ENCODE peak calls at places on chromosomes 5 and 9, in five cellular contexts. A is transverse colon, X is suprapubic skin, H is A549, R is H1. T is an unnamed sample.

GRCh38 chr5:53569486-53569885 is 9.0 kb downstream of the NDUFS4 start:
- DNase-seq in H (peak), X (no peak), A (no peak), R (no peak), T (no peak)

GRCh38 chr5:126044111-126044668 is 379.0 kb upstream of the GRAMD2B start:
- DNase-seq in H (no peak), R (no peak), X (no peak), A (no peak), T (no peak)

GRCh38 chr5:121841900-121842299 is 9.8 kb upstream of the FTMT start:
- DNase-seq in R (no peak), X (no peak), H (no peak), A (no peak), T (no peak)

GRCh38 chr5:107026098-107026497 is 644.6 kb downstream of the EFNA5 start:
- DNase-seq in H (no peak), A (no peak), R (no peak), X (no peak), T (no peak)

GRCh38 chr5:60323596-60323995 is 376.4 kb downstream of the DEPDC1B start:
- DNase-seq in A (no peak), R (no peak), X (no peak), H (no peak), T (no peak)

GRCh38 chr5:68544091-68544655 is 328.6 kb downstream of the PIK3R1 start:
- DNase-seq in H (no peak), X (no peak), R (no peak), A (no peak), T (no peak)

GRCh38 chr5:104187656-104188055 is 625.1 kb upstream of the NUDT12 start:
- DNase-seq in X (no peak), H (no peak), R (no peak), A (no peak), T (no peak)

GRCh38 chr9:127455299-127455992 is 4.1 kb downstream of the LRSAM1 start:
- DNase-seq in H (peak), X (no peak), R (no peak), A (peak), T (no peak)

GRCh38 chr5:112977440-112977861 is 853 bp downstream of the DCP2 start:
- DNase-seq in R (no peak), X (no peak), A (no peak), H (no peak), T (no peak)

GRCh38 chr5:10524376-10525123 is 39.3 kb upstream of the ANKRD33B start:
- DNase-seq in A (no peak), R (no peak), X (peak), H (peak), T (peak)

GRCh38 chr5:34772267-34772666 is 66.7 kb upstream of the TTC23L start:
- DNase-seq in R (no peak), X (no peak), H (no peak), A (no peak), T (no peak)

GRCh38 chr5:139415869-139416268 is 12.0 kb upstream of the SPATA24 start:
- DNase-seq in H (no peak), A (no peak), X (no peak), R (no peak), T (no peak)

GRCh38 chr5:139415221-139415861 is 11.5 kb upstream of the SPATA24 start:
- DNase-seq in H (no peak), A (no peak), R (no peak), X (no peak), T (no peak)

GRCh38 chr5:139413963-139414362 is 10.1 kb upstream of the SPATA24 start:
- DNase-seq in X (no peak), H (no peak), A (no peak), R (no peak), T (no peak)

GRCh38 chr5:139413153-139413552 is 9.3 kb upstream of the SPATA24 start:
- DNase-seq in X (no peak), R (no peak), H (no peak), A (no peak), T (no peak)

GRCh38 chr5:139414601-139415121 is 10.8 kb upstream of the SPATA24 start:
- DNase-seq in H (no peak), X (no peak), A (no peak), R (no peak), T (no peak)
- TF ChIP-seq CTCF in H (no peak), X (no peak), A (no peak), R (no peak), T (no peak)

DNA sequence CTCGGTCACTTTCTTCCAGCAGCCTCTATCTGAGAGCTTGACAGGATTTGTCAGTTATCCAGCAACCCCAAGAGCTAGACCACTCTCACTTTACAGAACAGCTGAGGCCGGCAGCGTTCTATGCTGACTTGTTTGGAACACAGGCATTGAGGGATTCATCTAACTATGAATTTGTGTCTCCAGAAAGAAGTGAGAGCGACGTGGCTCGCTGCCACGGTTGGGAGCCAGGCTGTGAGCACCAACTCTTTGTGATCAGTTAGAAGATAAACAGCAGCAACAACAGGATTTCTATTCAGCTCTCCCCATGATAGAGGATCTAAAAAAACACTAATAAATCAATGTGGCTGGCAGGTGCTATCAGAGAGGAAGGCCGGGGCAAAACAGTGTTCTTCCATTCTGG is 58.6 kb downstream of the NPR3 start:
- DNase-seq in H (no peak), R (no peak), X (no peak), A (no peak), T (no peak)
- TF ChIP-seq EP300 in H (no peak), R (no peak), X (no peak), A (no peak), T (no peak)

GRCh38 chr5:134905246-134905996 is 490 bp downstream of the PCBD2 start:
- DNase-seq in H (peak), X (peak), A (peak), R (no peak), T (peak)

GRCh38 chr5:134906811-134907210 is 1.9 kb downstream of the PCBD2 start:
- DNase-seq in H (no peak), R (no peak), A (no peak), X (no peak), T (no peak)

GRCh38 chr5:134902071-134902801 is 2.7 kb upstream of the PCBD2 start:
- DNase-seq in A (no peak), H (no peak), X (no peak), R (no peak), T (no peak)

DNA sequence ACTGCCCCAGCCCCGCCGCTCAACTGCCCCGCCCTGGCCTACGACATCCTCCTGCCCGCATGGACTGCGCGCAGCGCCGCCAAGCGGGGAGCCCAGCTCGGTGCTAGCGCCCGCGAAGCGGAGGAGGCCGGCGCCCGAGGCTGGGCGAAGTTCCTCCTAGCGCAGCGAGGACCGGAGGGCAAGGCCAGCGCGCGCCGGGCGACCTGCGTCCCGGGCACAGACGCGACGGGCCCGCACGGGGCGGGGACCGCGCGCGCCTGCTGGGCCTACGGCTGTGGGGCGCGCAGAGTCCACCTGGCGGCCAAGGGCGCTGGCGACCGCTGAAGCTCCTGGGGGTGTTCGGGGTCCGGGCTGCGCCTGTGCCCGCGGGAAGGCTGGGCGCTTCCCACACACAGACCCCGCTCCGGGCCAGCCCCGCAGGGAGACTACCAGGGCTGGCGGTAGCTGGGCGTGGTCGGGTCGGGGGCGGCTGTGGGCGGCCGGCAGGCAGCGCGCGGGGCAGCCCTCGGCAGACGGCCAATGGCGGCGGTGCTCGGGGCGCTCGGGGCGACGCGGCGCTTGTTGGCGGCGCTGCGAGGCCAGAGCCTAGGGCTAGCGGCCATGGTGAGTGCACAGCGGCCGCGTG is at the start of gene PCBD2:
- DNase-seq in X (peak), A (peak), H (peak), R (peak), T (peak)
- TF ChIP-seq POLR2A in X (peak), A (peak), H (peak), R (peak), T (peak)

GRCh38 chr9:93065321-93065720 is 6.8 kb downstream of the SUSD3 start:
- DNase-seq in H (no peak), X (no peak), A (no peak), R (no peak), T (no peak)

GRCh38 chr9:93071464-93071863 is 13.0 kb downstream of the SUSD3 start:
- DNase-seq in R (peak), H (peak), A (no peak), X (no peak), T (no peak)

GRCh38 chr9:93066978-93067603 is 8.6 kb downstream of the SUSD3 start:
- DNase-seq in A (no peak), H (no peak), R (no peak), X (no peak), T (no peak)

GRCh38 chr9:93072383-93072795 is 13.9 kb downstream of the SUSD3 start:
- DNase-seq in A (peak), H (no peak), X (no peak), R (no peak), T (no peak)

GRCh38 chr9:93068956-93069355 is 10.5 kb downstream of the SUSD3 start:
- DNase-seq in R (no peak), X (no peak), A (no peak), H (no peak), T (no peak)
- TF ChIP-seq CTCF in R (no peak), X (no peak), A (no peak), H (no peak), T (no peak)

GRCh38 chr5:125043781-125044391 is 297.4 kb upstream of the ZNF608 start:
- DNase-seq in H (peak), A (peak), R (no peak), X (no peak), T (no peak)
- TF ChIP-seq EP300 in H (no peak), A (no peak), R (no peak), X (no peak), T (no peak)

GRCh38 chr5:149546974-149547373 is 4.3 kb downstream of the CSNK1A1 start:
- DNase-seq in H (no peak), A (no peak), X (no peak), R (no peak), T (no peak)
- TF ChIP-seq POLR2A in H (no peak), A (no peak), X (no peak), R (no peak), T (no peak)

DNA sequence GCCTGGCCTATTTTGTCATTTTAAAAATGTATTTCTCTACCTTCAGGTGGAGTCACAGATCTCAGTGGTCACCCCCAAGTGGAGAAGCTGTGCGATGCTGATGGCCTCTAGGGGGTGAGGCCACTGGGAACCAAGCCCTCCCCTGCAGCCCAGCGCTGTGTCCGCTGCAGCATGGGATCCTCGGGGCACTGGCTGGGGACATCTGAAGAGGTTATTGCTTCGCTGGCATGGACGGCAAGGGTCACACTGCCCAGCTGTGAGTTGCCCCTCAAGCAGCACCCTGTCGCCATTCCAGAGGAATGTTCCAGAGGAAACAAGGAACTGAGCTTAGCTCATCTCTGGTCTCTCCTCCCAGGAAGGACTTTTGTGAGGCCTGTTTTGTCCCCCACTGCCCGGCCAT is 119.6 kb upstream of the S1PR3 start:
- DNase-seq in R (no peak), X (no peak), H (no peak), A (no peak), T (no peak)
- TF ChIP-seq CTCF in R (peak), X (no peak), H (no peak), A (no peak), T (no peak)

DNA sequence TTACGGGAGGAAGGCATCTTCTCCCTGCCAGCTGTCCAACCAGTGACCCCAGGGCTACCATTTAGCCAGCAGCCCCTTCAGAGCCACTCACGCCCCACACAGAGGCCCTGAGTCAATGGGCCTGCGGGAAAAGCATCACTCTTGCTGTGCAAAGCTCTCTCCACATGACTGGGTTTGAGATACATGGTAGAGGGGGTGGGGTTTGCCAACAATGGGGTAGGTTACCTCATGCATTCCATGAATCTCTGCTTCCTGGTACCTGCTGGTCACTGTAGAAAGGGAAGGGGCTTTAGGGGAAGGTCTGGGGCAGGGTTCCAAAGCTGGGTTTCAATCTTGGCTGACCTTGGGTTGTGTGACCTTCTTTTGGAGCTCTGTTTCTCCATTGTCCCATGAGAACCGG is 22.9 kb upstream of the TTLL11 start:
- DNase-seq in X (no peak), A (no peak), H (no peak), R (no peak), T (no peak)
- TF ChIP-seq EP300 in X (no peak), A (no peak), H (no peak), R (no peak), T (no peak)